ENCODE peak calls at places on chromosomes 4 and X, in seven cellular contexts. One of them, this sample, is unnamed.
A peak's percentile ranks its signal among the peaks of the same experiment; 100 is the strongest.

GRCh38 chr4:40212674-40213504 is 16.1 kb downstream of the RHOH start:
- DNase-seq in HepG2: no peak
- DNase-seq in H1: no peak
- DNase-seq in HCT116: no peak
- DNase-seq in GM12878: no peak
- DNase-seq in SK-N-SH: no peak
- DNase-seq in K562: no peak
- DNase-seq in this sample: no peak

GRCh38 chrX:118627084-118627758 is 100.2 kb upstream of the IL13RA1 start:
- DNase-seq in HepG2: peak; percentile 5
- DNase-seq in SK-N-SH: peak; percentile 18
- DNase-seq in H1: no peak
- DNase-seq in GM12878: no peak
- DNase-seq in K562: peak; percentile 23
- DNase-seq in HCT116: no peak
- DNase-seq in this sample: peak; percentile 23

GRCh38 chr4:1299301-1299860 is 9.7 kb downstream of the MAEA start:
- DNase-seq in HepG2: no peak
- DNase-seq in H1: no peak
- DNase-seq in GM12878: no peak
- DNase-seq in SK-N-SH: no peak
- DNase-seq in HCT116: no peak
- DNase-seq in K562: no peak
- DNase-seq in this sample: no peak

GRCh38 chr4:156615066-156615514 is 356.5 kb downstream of the PDGFC start:
- DNase-seq in HepG2: no peak
- DNase-seq in HCT116: no peak
- DNase-seq in K562: no peak
- DNase-seq in GM12878: no peak
- DNase-seq in SK-N-SH: no peak
- DNase-seq in H1: no peak
- DNase-seq in this sample: no peak

GRCh38 chrX:95058815-95059214 is 1384.8 kb downstream of the FAM133A start:
- DNase-seq in HCT116: no peak
- DNase-seq in SK-N-SH: no peak
- DNase-seq in GM12878: no peak
- DNase-seq in K562: no peak
- DNase-seq in HepG2: no peak
- DNase-seq in H1: no peak
- DNase-seq in this sample: no peak

GRCh38 chr4:152614337-152614736 is 65.5 kb downstream of the TMEM154 start:
- DNase-seq in H1: peak; percentile 35
- DNase-seq in HCT116: no peak
- DNase-seq in K562: no peak
- DNase-seq in SK-N-SH: no peak
- DNase-seq in HepG2: no peak
- DNase-seq in GM12878: no peak
- DNase-seq in this sample: no peak

GRCh38 chr4:122003335-122003734 is 51.5 kb upstream of the TRPC3 start:
- DNase-seq in K562: peak; percentile 81
- DNase-seq in H1: peak; percentile 67
- DNase-seq in SK-N-SH: peak; percentile 60
- DNase-seq in HepG2: peak; percentile 64
- DNase-seq in HCT116: peak; percentile 42
- DNase-seq in GM12878: peak; percentile 11
- DNase-seq in this sample: no peak

GRCh38 chr4:94995684-94996394 is 238.1 kb downstream of the BMPR1B start:
- DNase-seq in HCT116: no peak
- DNase-seq in K562: no peak
- DNase-seq in HepG2: no peak
- DNase-seq in GM12878: no peak
- DNase-seq in SK-N-SH: no peak
- DNase-seq in H1: no peak
- DNase-seq in this sample: peak; percentile 49

GRCh38 chrX:16444353-16444752 is 205.6 kb upstream of the S100G start:
- DNase-seq in K562: no peak
- DNase-seq in HCT116: no peak
- DNase-seq in GM12878: no peak
- DNase-seq in SK-N-SH: no peak
- DNase-seq in HepG2: no peak
- DNase-seq in H1: no peak
- DNase-seq in this sample: peak; percentile 75

GRCh38 chrX:115560978-115561604 is at the start of gene PLS3:
- DNase-seq in HepG2: peak; percentile 77
- DNase-seq in K562: no peak
- DNase-seq in H1: peak; percentile 81
- DNase-seq in GM12878: no peak
- DNase-seq in HCT116: peak; percentile 77
- DNase-seq in SK-N-SH: peak; percentile 85
- DNase-seq in this sample: peak; percentile 83

GRCh38 chr4:86594559-86595425 is 677 bp downstream of the PTPN13 start:
- DNase-seq in HepG2: no peak
- DNase-seq in SK-N-SH: peak; percentile 63
- DNase-seq in GM12878: no peak
- DNase-seq in K562: no peak
- DNase-seq in HCT116: peak; percentile 13
- DNase-seq in H1: peak; percentile 73
- DNase-seq in this sample: no peak

GRCh38 chr4:10032625-10033024 is 11.3 kb upstream of the SLC2A9 start:
- DNase-seq in HCT116: peak; percentile 13
- DNase-seq in GM12878: no peak
- DNase-seq in K562: no peak
- DNase-seq in SK-N-SH: no peak
- DNase-seq in HepG2: peak; percentile 73
- DNase-seq in H1: no peak
- DNase-seq in this sample: peak; percentile 16

GRCh38 chr4:110296892-110297291 is 98.5 kb upstream of the ELOVL6 start:
- DNase-seq in K562: no peak
- DNase-seq in GM12878: peak; percentile 38
- DNase-seq in HCT116: no peak
- DNase-seq in HepG2: no peak
- DNase-seq in SK-N-SH: no peak
- DNase-seq in H1: no peak
- DNase-seq in this sample: no peak

GRCh38 chr4:110289601-110290100 is 91.2 kb upstream of the ELOVL6 start:
- DNase-seq in H1: no peak
- DNase-seq in HepG2: no peak
- DNase-seq in K562: no peak
- DNase-seq in HCT116: no peak
- DNase-seq in SK-N-SH: no peak
- DNase-seq in GM12878: no peak
- DNase-seq in this sample: no peak

GRCh38 chr4:110292994-110293744 is 94.8 kb upstream of the ELOVL6 start:
- DNase-seq in HepG2: no peak
- DNase-seq in SK-N-SH: no peak
- DNase-seq in GM12878: no peak
- DNase-seq in K562: no peak
- DNase-seq in HCT116: no peak
- DNase-seq in H1: no peak
- DNase-seq in this sample: no peak

GRCh38 chr4:110290511-110290910 is 92.1 kb upstream of the ELOVL6 start:
- DNase-seq in HCT116: no peak
- DNase-seq in SK-N-SH: no peak
- DNase-seq in HepG2: no peak
- DNase-seq in GM12878: no peak
- DNase-seq in H1: no peak
- DNase-seq in K562: no peak
- DNase-seq in this sample: no peak

DNA sequence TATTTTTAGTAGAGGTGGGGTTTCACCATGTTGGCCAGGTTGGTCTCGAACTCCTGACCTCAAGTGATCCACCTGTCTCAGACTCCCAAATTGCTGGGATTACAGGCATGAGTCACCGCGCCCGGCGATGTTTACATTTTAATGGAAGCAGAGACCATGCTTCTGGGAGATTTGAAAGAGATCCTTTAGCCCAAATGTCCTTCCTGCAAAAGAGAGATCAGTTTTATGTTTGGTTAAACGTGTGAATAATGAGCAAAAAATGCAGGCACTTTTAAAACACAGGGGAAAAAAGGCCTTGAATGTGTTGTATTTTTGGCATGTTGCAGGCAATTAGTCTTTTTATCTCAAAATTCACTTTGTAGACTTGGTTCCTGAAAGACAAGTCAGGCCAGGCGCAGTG is 95.8 kb upstream of the ELOVL6 start:
- DNase-seq in H1: no peak
- DNase-seq in HepG2: no peak
- DNase-seq in HCT116: no peak
- DNase-seq in GM12878: no peak
- DNase-seq in SK-N-SH: no peak
- DNase-seq in K562: no peak
- DNase-seq in this sample: no peak
- TF ChIP-seq JUND in H1: no peak
- TF ChIP-seq JUND in HepG2: no peak
- TF ChIP-seq JUND in HCT116: no peak
- TF ChIP-seq JUND in GM12878: no peak
- TF ChIP-seq JUND in SK-N-SH: no peak
- TF ChIP-seq JUND in K562: peak; percentile 23
- TF ChIP-seq JUND in this sample: no peak

GRCh38 chrX:40175416-40176255 is 77.9 kb upstream of the BCOR start:
- DNase-seq in HepG2: peak; percentile 47
- DNase-seq in HCT116: no peak
- DNase-seq in GM12878: no peak
- DNase-seq in K562: peak; percentile 91
- DNase-seq in H1: peak; percentile 56
- DNase-seq in SK-N-SH: peak; percentile 68
- DNase-seq in this sample: peak; percentile 83
- TF ChIP-seq JUND in HepG2: no peak
- TF ChIP-seq JUND in HCT116: no peak
- TF ChIP-seq JUND in GM12878: no peak
- TF ChIP-seq JUND in K562: peak; percentile 14
- TF ChIP-seq JUND in H1: no peak
- TF ChIP-seq JUND in SK-N-SH: no peak
- TF ChIP-seq JUND in this sample: no peak

GRCh38 chrX:97310373-97310772 is 426.7 kb downstream of the RPA4 start:
- DNase-seq in K562: peak; percentile 3
- DNase-seq in HCT116: no peak
- DNase-seq in SK-N-SH: no peak
- DNase-seq in GM12878: no peak
- DNase-seq in H1: no peak
- DNase-seq in HepG2: no peak
- DNase-seq in this sample: peak; percentile 55
- TF ChIP-seq JUND in K562: no peak
- TF ChIP-seq JUND in HCT116: no peak
- TF ChIP-seq JUND in SK-N-SH: no peak
- TF ChIP-seq JUND in GM12878: no peak
- TF ChIP-seq JUND in H1: no peak
- TF ChIP-seq JUND in HepG2: no peak
- TF ChIP-seq JUND in this sample: no peak

DNA sequence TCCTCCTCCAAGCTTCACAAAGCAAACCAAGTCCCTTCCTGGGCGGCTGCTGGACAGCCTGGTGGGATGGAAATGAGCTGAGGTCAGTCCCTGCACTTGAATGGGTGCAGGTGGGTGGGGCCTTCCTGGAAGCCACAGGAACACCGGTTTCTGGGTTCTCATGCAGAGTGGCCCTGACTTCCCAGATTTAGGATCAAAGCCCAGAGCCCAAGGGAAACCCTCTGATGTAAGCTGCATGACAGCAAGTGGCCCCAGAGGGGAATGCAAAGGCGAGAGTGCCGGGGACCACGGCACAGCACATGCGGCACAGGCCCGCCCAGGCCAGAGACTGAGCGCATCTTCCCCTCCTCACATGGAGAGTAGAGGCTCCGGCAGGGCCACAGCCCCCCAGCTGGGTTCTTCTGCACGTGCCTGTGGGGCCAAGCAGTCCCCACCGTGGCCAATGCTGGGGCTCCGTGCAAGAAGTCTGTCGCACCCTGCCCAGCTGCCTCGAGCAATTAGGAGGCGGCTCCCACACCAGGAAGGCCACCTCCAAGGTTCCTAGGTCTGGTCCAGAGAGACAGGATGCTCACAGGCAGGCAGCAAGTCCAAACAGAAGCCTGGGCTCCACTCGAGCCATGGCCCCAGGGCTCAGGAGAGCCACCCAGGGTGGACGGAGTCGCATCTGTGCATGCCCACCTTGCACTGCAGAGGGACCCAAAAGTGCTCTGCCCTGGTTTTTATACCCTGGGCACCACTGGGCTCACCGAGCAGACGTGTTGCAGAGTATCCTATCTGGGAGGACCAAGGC is 83.0 kb downstream of the HTRA3 start:
- DNase-seq in GM12878: no peak
- DNase-seq in H1: peak; percentile 47
- DNase-seq in HCT116: no peak
- DNase-seq in HepG2: no peak
- DNase-seq in SK-N-SH: no peak
- DNase-seq in K562: no peak
- DNase-seq in this sample: no peak
- TF ChIP-seq JUND in GM12878: no peak
- TF ChIP-seq JUND in H1: no peak
- TF ChIP-seq JUND in HCT116: no peak
- TF ChIP-seq JUND in HepG2: no peak
- TF ChIP-seq JUND in SK-N-SH: no peak
- TF ChIP-seq JUND in K562: no peak
- TF ChIP-seq JUND in this sample: no peak

DNA sequence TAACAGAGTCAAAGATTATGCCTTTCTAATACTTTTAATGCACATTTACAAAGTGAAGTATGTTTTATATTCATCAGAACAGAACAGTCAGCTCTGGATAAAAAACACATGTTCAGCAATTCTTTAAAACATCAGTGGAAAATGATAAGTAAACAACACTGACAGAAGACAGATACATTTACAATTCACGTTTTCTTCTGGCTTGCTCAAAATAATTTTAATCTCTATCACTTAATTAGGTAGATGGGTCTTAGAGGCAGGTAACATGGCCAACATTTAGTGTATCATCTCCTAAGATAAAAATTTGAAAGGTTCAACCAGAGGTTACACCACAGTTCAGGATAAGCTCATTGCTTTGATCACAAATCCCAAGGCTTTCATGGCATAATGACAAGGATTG is 156.8 kb upstream of the MAB21L2 start:
- DNase-seq in GM12878: no peak
- DNase-seq in HepG2: no peak
- DNase-seq in H1: no peak
- DNase-seq in K562: no peak
- DNase-seq in HCT116: no peak
- DNase-seq in SK-N-SH: peak; percentile 35
- DNase-seq in this sample: no peak
- TF ChIP-seq JUND in GM12878: no peak
- TF ChIP-seq JUND in HepG2: no peak
- TF ChIP-seq JUND in H1: no peak
- TF ChIP-seq JUND in K562: no peak
- TF ChIP-seq JUND in HCT116: no peak
- TF ChIP-seq JUND in SK-N-SH: no peak
- TF ChIP-seq JUND in this sample: no peak

This sample was measured in T47D.